ENCODE peak calls at places on chromosome 17, in seven cellular contexts. O is Karpas-422; N is stimulated activated CD4-positive, alpha-beta T cell treated with anti-CD3 and anti-CD28 coated beads, Interleukin-1b, Interleukin-23, amount 100 ng/mL, for 24 hours; A is stimulated activated naive B cell treated with anti-CD40 and anti-IgM and Interleukin-4, amounts not matched to agents 10 μg/mL and 1 μg/mL and 100 μg/mL, for 72 hours; K is NCI-H1417; Z is NCI-H748 treated with DMSO at 0.1 percent for 48 hours; J is dorsolateral prefrontal cortex. Q is an unnamed sample.

GRCh38 chr17:40099627-40100418 is 566 bp downstream of the NR1D1 start:
- DNase-seq in K (no peak), N (no peak), A (no peak), O (no peak), Z (no peak), J (no peak), Q (no peak)

GRCh38 chr17:78665952-78666920 is 89.0 kb upstream of the DNAH17 start:
- DNase-seq in J (no peak), O (no peak), K (no peak), Z (no peak), N (no peak), A (no peak), Q (no peak)

GRCh38 chr17:34519286-34519685 is 60.1 kb upstream of the TMEM132E start:
- DNase-seq in Z (no peak), O (peak; percentile 77), J (no peak), N (no peak), K (no peak), A (no peak), Q (no peak)

GRCh38 chr17:14143678-14144077 is 74.4 kb downstream of the COX10 start:
- DNase-seq in J (no peak), N (no peak), O (no peak), Z (no peak), K (peak; percentile 7), A (no peak), Q (no peak)

GRCh38 chr17:63151981-63152523 is 186.0 kb downstream of the TANC2 start:
- DNase-seq in K (no peak), O (no peak), N (no peak), J (no peak), Z (no peak), A (no peak), Q (peak; percentile 16)

GRCh38 chr17:58085039-58085715 is 2.0 kb downstream of the DYNLL2 start:
- DNase-seq in K (no peak), J (no peak), N (no peak), A (no peak), Z (no peak), O (no peak), Q (no peak)

GRCh38 chr17:79732246-79732645 is 1.5 kb downstream of the ENPP7 start:
- DNase-seq in K (no peak), J (no peak), N (no peak), A (no peak), Z (no peak), O (no peak), Q (no peak)

GRCh38 chr17:73072254-73072962 is 20.1 kb downstream of the SLC39A11 start:
- DNase-seq in J (no peak), N (no peak), Z (no peak), A (no peak), K (no peak), O (no peak), Q (peak; percentile 24)

GRCh38 chr17:16287563-16288027 is 65.7 kb downstream of the CENPV start:
- DNase-seq in A (peak; percentile 68), O (peak; percentile 70), N (no peak), K (no peak), J (no peak), Z (no peak), Q (no peak)

GRCh38 chr17:21198411-21198810 is 15.6 kb downstream of the TMEM11 start:
- DNase-seq in J (no peak), A (no peak), K (no peak), Z (no peak), O (no peak), N (no peak), Q (no peak)

GRCh38 chr17:78804777-78805176 is 22.7 kb upstream of the CYTH1 start:
- DNase-seq in O (no peak), Z (no peak), N (no peak), J (no peak), A (no peak), K (no peak), Q (no peak)

Q was measured in caudate nucleus.